ENCODE peak calls at places on chromosomes 16 and 17, in ten cellular contexts. F, Z, W, N, K, R, U, J, T and Q are unnamed samples.

GRCh38 chr17:69339937-69340336 is 13.0 kb upstream of the ABCA5 start:
- ATAC-seq in J (no peak), Z (peak), K (no peak), N (no peak), W (no peak), R (no peak), T (no peak), U (no peak), F (no peak), Q (no peak)

GRCh38 chr17:7497228-7497627 is 13.1 kb downstream of the POLR2A start:
- ATAC-seq in T (peak), Z (peak), F (no peak), J (no peak), U (no peak), N (no peak), K (no peak), R (peak), W (no peak), Q (peak)

GRCh38 chr16:90001761-90002503 is 17.3 kb downstream of the DBNDD1 start:
- ATAC-seq in N (no peak), J (peak), Z (no peak), W (no peak), U (no peak), T (no peak), F (peak), R (no peak), K (no peak), Q (no peak)

GRCh38 chr16:75265911-75266701 is 14.7 kb upstream of the BCAR1 start:
- ATAC-seq in K (no peak), J (peak), U (no peak), W (peak), R (peak), F (peak), Z (peak), T (peak), N (peak), Q (peak)

GRCh38 chr17:48374650-48375230 is 55.3 kb downstream of the SKAP1 start:
- ATAC-seq in K (no peak), R (no peak), T (peak), W (peak), U (peak), F (peak), N (no peak), Z (peak), J (peak), Q (no peak)

GRCh38 chr17:57329380-57330214 is 73.3 kb downstream of the MSI2 start:
- ATAC-seq in W (no peak), K (no peak), T (peak), U (no peak), Z (peak), J (no peak), F (no peak), N (peak), R (peak), Q (no peak)

GRCh38 chr17:40129498-40129897 is 7.7 kb downstream of the MSL1 start:
- ATAC-seq in K (no peak), U (no peak), R (no peak), J (no peak), W (no peak), T (no peak), N (no peak), F (no peak), Z (no peak), Q (no peak)

GRCh38 chr17:39835038-39835786 is 28.9 kb downstream of the IKZF3 start:
- ATAC-seq in T (no peak), Z (no peak), F (peak), J (no peak), U (no peak), W (no peak), N (no peak), K (no peak), R (no peak), Q (no peak)

GRCh38 chr17:73634629-73635028 is 9.6 kb downstream of the SDK2 start:
- ATAC-seq in F (no peak), W (no peak), Z (no peak), T (no peak), K (no peak), N (no peak), U (no peak), J (no peak), R (no peak), Q (no peak)

GRCh38 chr17:32903774-32904673 is 23.9 kb upstream of the TMEM98 start:
- ATAC-seq in F (no peak), U (no peak), Z (no peak), T (no peak), W (peak), R (no peak), J (no peak), K (no peak), N (no peak), Q (no peak)

GRCh38 chr17:64641499-64641898 is 20.6 kb downstream of the SMURF2 start:
- ATAC-seq in F (peak), N (peak), K (no peak), J (peak), W (no peak), Z (peak), U (peak), R (peak), T (peak), Q (no peak)

GRCh38 chr16:31149332-31149731 is 534 bp downstream of the PRSS36 start:
- ATAC-seq in F (no peak), R (no peak), U (no peak), T (no peak), W (no peak), Z (no peak), N (no peak), J (no peak), K (no peak), Q (no peak)

GRCh38 chr16:89572042-89572441 is 3.5 kb upstream of the CPNE7 start:
- ATAC-seq in T (no peak), K (no peak), R (no peak), Z (no peak), J (no peak), F (no peak), N (no peak), U (peak), W (no peak), Q (no peak)

GRCh38 chr17:59355030-59355694 is 23.7 kb downstream of the YPEL2 start:
- ATAC-seq in K (no peak), N (no peak), R (no peak), Z (no peak), F (no peak), T (peak), J (no peak), U (no peak), W (no peak), Q (no peak)

GRCh38 chr17:81071761-81072741 is 37.1 kb downstream of the BAIAP2 start:
- ATAC-seq in T (no peak), F (no peak), R (no peak), J (no peak), N (no peak), W (no peak), U (no peak), Z (no peak), K (no peak), Q (no peak)

GRCh38 chr17:46983782-46984181 is 4.7 kb upstream of the RPRML start:
- ATAC-seq in K (no peak), J (no peak), Z (peak), T (no peak), F (no peak), U (no peak), W (no peak), N (no peak), R (no peak), Q (no peak)

GRCh38 chr17:35046740-35047283 is 16.7 kb downstream of the RFFL start:
- ATAC-seq in U (peak), W (peak), T (peak), K (peak), N (peak), R (no peak), F (peak), J (peak), Z (no peak), Q (no peak)

GRCh38 chr16:17578921-17579876 is 108.4 kb upstream of the XYLT1 start:
- ATAC-seq in F (peak), N (peak), W (peak), Z (peak), U (peak), J (peak), R (peak), K (peak), T (peak), Q (peak)

GRCh38 chr16:20874088-20874581 is 26.0 kb downstream of the DCUN1D3 start:
- ATAC-seq in J (peak), N (no peak), K (no peak), F (no peak), Z (no peak), U (no peak), R (no peak), W (peak), T (no peak), Q (no peak)

GRCh38 chr17:44258811-44259351 is 9.1 kb downstream of the SLC4A1 start:
- ATAC-seq in W (no peak), F (no peak), U (no peak), T (no peak), N (no peak), R (no peak), Z (no peak), K (no peak), J (no peak), Q (no peak)

GRCh38 chr16:17038415-17038814 is 432.3 kb downstream of the XYLT1 start:
- ATAC-seq in F (no peak), R (no peak), U (no peak), N (no peak), T (no peak), K (no peak), J (no peak), W (no peak), Z (no peak), Q (no peak)

GRCh38 chr17:61863801-61864126 is 436 bp upstream of the BRIP1 start:
- ATAC-seq in W (no peak), K (no peak), R (peak), Z (peak), N (peak), F (peak), J (peak), U (peak), T (no peak), Q (peak)

GRCh38 chr17:4959261-4959965 is 8.2 kb downstream of the SPAG7 start:
- ATAC-seq in N (no peak), W (peak), K (no peak), R (peak), Z (peak), T (no peak), J (no peak), U (no peak), F (peak), Q (no peak)

GRCh38 chr16:50741225-50741807 is 570 bp upstream of the CYLD start:
- ATAC-seq in K (no peak), J (no peak), Z (no peak), F (peak), N (no peak), U (no peak), R (no peak), T (peak), W (no peak), Q (no peak)

GRCh38 chr16:81562174-81562849 is 117.7 kb downstream of the CMIP start:
- ATAC-seq in F (no peak), T (peak), R (no peak), U (no peak), N (no peak), J (no peak), K (no peak), W (no peak), Z (no peak), Q (no peak)

GRCh38 chr16:16007743-16008111 is 58.3 kb downstream of the ABCC1 start:
- ATAC-seq in N (no peak), F (no peak), Z (no peak), W (no peak), T (peak), U (no peak), R (no peak), J (no peak), K (no peak), Q (no peak)

GRCh38 chr16:10744370-10745030 is 858 bp downstream of the NUBP1 start:
- ATAC-seq in F (peak), K (no peak), R (peak), J (peak), T (peak), U (no peak), N (peak), W (peak), Z (no peak), Q (peak)

GRCh38 chr17:12637015-12637414 is 28.7 kb upstream of the MYOCD start:
- ATAC-seq in U (no peak), T (no peak), F (peak), R (no peak), K (no peak), J (no peak), N (peak), W (no peak), Z (no peak), Q (no peak)

GRCh38 chr16:72284042-72284789 is 112.3 kb upstream of the PMFBP1 start:
- ATAC-seq in N (no peak), W (no peak), F (no peak), J (no peak), R (no peak), K (no peak), U (no peak), Z (no peak), T (no peak), Q (no peak)

GRCh38 chr17:12050646-12051225 is 30.1 kb downstream of the MAP2K4 start:
- ATAC-seq in R (no peak), T (no peak), F (no peak), W (no peak), J (no peak), N (no peak), U (no peak), Z (no peak), K (no peak), Q (peak)

GRCh38 chr16:79563919-79564318 is 36.6 kb downstream of the MAF start:
- ATAC-seq in W (no peak), T (no peak), Z (no peak), F (no peak), U (no peak), N (no peak), R (no peak), J (no peak), K (no peak), Q (no peak)

GRCh38 chr17:76237859-76238313 is 2.4 kb downstream of the RNF157 start:
- ATAC-seq in R (no peak), F (no peak), U (no peak), Z (no peak), W (no peak), N (no peak), K (no peak), T (peak), J (no peak), Q (no peak)

GRCh38 chr17:32370426-32370825 is 20.5 kb downstream of the ZNF207 start:
- ATAC-seq in W (peak), Z (no peak), U (no peak), N (no peak), K (no peak), T (no peak), J (no peak), R (no peak), F (no peak), Q (no peak)

GRCh38 chr16:84896847-84897246 is 77.1 kb downstream of the CRISPLD2 start:
- ATAC-seq in R (no peak), W (no peak), K (no peak), T (no peak), F (no peak), U (no peak), N (no peak), Z (no peak), J (no peak), Q (no peak)

GRCh38 chr17:82914375-82914774 is 74.6 kb upstream of the ZNF750 start:
- ATAC-seq in F (peak), K (no peak), W (no peak), T (no peak), N (peak), U (no peak), J (no peak), R (peak), Z (peak), Q (no peak)

GRCh38 chr17:49596613-49597244 is 21.1 kb downstream of the NXPH3 start:
- ATAC-seq in Z (no peak), U (no peak), N (no peak), J (no peak), T (no peak), F (no peak), K (no peak), W (no peak), R (no peak), Q (no peak)